ENCODE peak calls at places on chromosome 21, in four cellular contexts. I is IMR-90, V is AG08395, F is right cardiac atrium. U is an unnamed sample.

GRCh38 chr21:44989943-44990780 is 50.3 kb downstream of the SLX9 start:
- DNase-seq in I (no peak), V (no peak), F (peak), U (no peak)

GRCh38 chr21:37415938-37416337 is 49.4 kb downstream of the DYRK1A start:
- DNase-seq in I (no peak), V (no peak), F (no peak), U (no peak)

GRCh38 chr21:28737671-28738279 is 254.9 kb downstream of the LTN1 start:
- DNase-seq in I (peak), V (peak), F (no peak), U (no peak)

GRCh38 chr21:14403681-14404318 is 20.9 kb upstream of the HSPA13 start:
- DNase-seq in I (peak), V (peak), F (no peak), U (no peak)

GRCh38 chr21:28066051-28066450 is 926.6 kb downstream of the LTN1 start:
- DNase-seq in I (peak), V (no peak), F (no peak), U (no peak)

GRCh38 chr21:26041441-26042180 is 129.0 kb downstream of the APP start:
- DNase-seq in I (peak), V (peak), F (no peak), U (no peak)

GRCh38 chr21:27202301-27202700 is 235.4 kb upstream of the ADAMTS5 start:
- DNase-seq in I (no peak), V (peak), F (no peak), U (no peak)

GRCh38 chr21:26087223-26087918 is 83.2 kb downstream of the APP start:
- DNase-seq in I (no peak), V (no peak), F (no peak), U (no peak)

GRCh38 chr21:39849014-39849655 is 18.1 kb upstream of the PCP4 start:
- DNase-seq in I (no peak), V (peak), F (no peak), U (no peak)

GRCh38 chr21:45839274-45839673 is 142.3 kb upstream of the COL6A1 start:
- DNase-seq in I (peak), V (no peak), F (no peak), U (no peak)

GRCh38 chr21:28818663-28819278 is 173.9 kb downstream of the LTN1 start:
- DNase-seq in I (no peak), V (peak), F (no peak), U (no peak)

GRCh38 chr21:33299181-33299752 is 25.5 kb upstream of the IFNAR1 start:
- DNase-seq in I (no peak), V (no peak), F (no peak), U (no peak)

GRCh38 chr21:45551316-45551715 is 9.1 kb upstream of the SLC19A1 start:
- DNase-seq in I (peak), V (peak), F (peak), U (peak)

GRCh38 chr21:31339736-31340135 is 4.3 kb downstream of the TIAM1 start:
- DNase-seq in I (peak), V (no peak), F (no peak), U (no peak)

GRCh38 chr21:31420988-31421387 is 76.9 kb upstream of the TIAM1 start:
- DNase-seq in I (no peak), V (no peak), F (no peak), U (no peak)

GRCh38 chr21:45788198-45788597 is 144.7 kb downstream of the PCBP3 start:
- DNase-seq in I (no peak), V (no peak), F (no peak), U (no peak)